ENCODE peak calls at places on chromosomes 7 and 10, in four cellular contexts. D, F, K and C are unnamed samples.

GRCh38 chr7:105532709-105533460 is 884 bp downstream of the RINT1 start:
- DNase-seq in D (no peak), F (no peak), K (no peak), C (no peak)

GRCh38 chr7:137755438-137755837 is 91.3 kb downstream of the DGKI start:
- DNase-seq in K (no peak), D (no peak), F (no peak), C (no peak)

GRCh38 chr7:35875292-35875691 is 74.4 kb downstream of the SEPTIN7 start:
- DNase-seq in F (peak; percentile 30), K (peak; percentile 54), D (no peak), C (no peak)

GRCh38 chr10:119616879-119617580 is 20.3 kb upstream of the TIAL1 start:
- DNase-seq in D (no peak), F (peak; percentile 56), K (peak; percentile 62), C (no peak)

GRCh38 chr7:85564861-85565630 is 378.2 kb upstream of the SEMA3D start:
- DNase-seq in K (peak; percentile 60), F (peak; percentile 55), D (no peak), C (no peak)

GRCh38 chr10:72980348-72980747 is 25.7 kb upstream of the PLA2G12B start:
- DNase-seq in D (no peak), K (no peak), F (no peak), C (no peak)

GRCh38 chr10:110324805-110325280 is 20.1 kb upstream of the SMNDC1 start:
- DNase-seq in F (no peak), K (no peak), D (no peak), C (no peak)

GRCh38 chr10:58645762-58646161 is 133.1 kb downstream of the BICC1 start:
- DNase-seq in K (peak; percentile 36), D (no peak), F (peak; percentile 49), C (no peak)

GRCh38 chr10:104045151-104046089 is 40.3 kb downstream of the COL17A1 start:
- DNase-seq in F (peak; percentile 56), D (no peak), K (peak; percentile 89), C (no peak)

GRCh38 chr7:44617225-44617885 is 10.9 kb downstream of the OGDH start:
- DNase-seq in F (no peak), D (no peak), K (peak; percentile 92), C (no peak)